ENCODE peak calls at places on chromosomes 3 and 15, in six cellular contexts. X is kidney, R is HepG2, T is uterus, I is colonic mucosa, A is cardiac muscle cell. S is an unnamed sample. For H3K4me1, the result is how much of the 10 kb centered on the place peaks cover.

GRCh38 chr15:59174846-59175831 is 31.5 kb upstream of the LDHAL6B start:
- DNase-seq in T (peak), A (peak), I (peak), X (no peak), R (peak), S (peak)

GRCh38 chr3:102200126-102200525 is 234.7 kb upstream of the ZPLD1 start:
- DNase-seq in A (no peak), X (no peak), I (no peak), T (no peak), R (no peak), S (no peak)

GRCh38 chr3:24242012-24242698 is 252.5 kb downstream of the THRB start:
- DNase-seq in I (no peak), R (no peak), T (no peak), A (peak), X (no peak), S (no peak)

GRCh38 chr3:157026091-157026490 is 133.9 kb downstream of the CCNL1 start:
- DNase-seq in I (no peak), A (no peak), R (no peak), T (no peak), X (peak), S (no peak)

GRCh38 chr15:100033140-100033857 is 300.1 kb upstream of the LYSMD4 start:
- DNase-seq in A (peak), T (no peak), R (no peak), I (no peak), X (no peak), S (no peak)

GRCh38 chr15:37872661-37873060 is 61.8 kb upstream of the TMCO5A start:
- DNase-seq in X (peak), I (no peak), A (no peak), R (no peak), T (no peak), S (no peak)

GRCh38 chr15:67685008-67685599 is 140.2 kb upstream of the SKOR1 start:
- DNase-seq in A (peak), R (peak), T (no peak), I (no peak), X (no peak), S (no peak)

GRCh38 chr3:134366221-134366927 is 7.9 kb downstream of the AMOTL2 start:
- DNase-seq in I (peak), A (no peak), R (no peak), X (peak), T (no peak), S (no peak)

GRCh38 chr3:192917258-192917507 is 473 bp downstream of the MB21D2 start:
- DNase-seq in T (no peak), R (no peak), A (no peak), I (no peak), X (no peak), S (no peak)

GRCh38 chr3:21825684-21826083 is 74.7 kb upstream of the ZNF385D start:
- DNase-seq in X (no peak), A (no peak), T (no peak), I (no peak), R (no peak), S (no peak)

GRCh38 chr3:55482496-55483195 is 4.5 kb downstream of the WNT5A start:
- DNase-seq in I (peak), T (peak), X (peak), R (no peak), A (no peak), S (no peak)

GRCh38 chr15:100559330-100559729 is 30.6 kb upstream of the CERS3 start:
- DNase-seq in A (peak), R (peak), X (no peak), I (peak), T (no peak), S (peak)

GRCh38 chr15:88187195-88187594 is 69.3 kb downstream of the NTRK3 start:
- DNase-seq in I (no peak), A (peak), R (no peak), T (no peak), X (no peak), S (no peak)

GRCh38 chr3:124707667-124708066 is 22.6 kb upstream of the UMPS start:
- DNase-seq in T (no peak), R (no peak), A (peak), X (no peak), I (no peak), S (no peak)

GRCh38 chr3:160950542-160950941 is 154.6 kb downstream of the B3GALNT1 start:
- DNase-seq in R (no peak), X (no peak), T (no peak), A (no peak), I (no peak), S (no peak)

GRCh38 chr3:123071146-123071545 is 4.3 kb downstream of the PDIA5 start:
- DNase-seq in I (no peak), A (peak), R (peak), T (no peak), X (no peak), S (no peak)

GRCh38 chr3:39980781-39981180 is 171.4 kb downstream of the MYRIP start:
- DNase-seq in R (no peak), A (no peak), I (no peak), T (no peak), X (no peak), S (no peak)

GRCh38 chr3:107816082-107816481 is 274.7 kb downstream of the CD47 start:
- DNase-seq in R (no peak), I (no peak), T (peak), X (no peak), A (no peak), S (no peak)

GRCh38 chr15:75517233-75517632 is 61.9 kb downstream of the PTPN9 start:
- DNase-seq in T (no peak), A (no peak), I (no peak), X (no peak), R (no peak), S (no peak)

GRCh38 chr3:191269289-191270085 is 59.7 kb upstream of the CCDC50 start:
- DNase-seq in A (no peak), I (no peak), R (no peak), T (no peak), X (peak), S (no peak)

GRCh38 chr3:75265897-75266296 is 398.2 kb upstream of the FRG2C start:
- DNase-seq in I (no peak), R (no peak), T (no peak), X (no peak), A (no peak), S (no peak)

GRCh38 chr3:111072016-111072891 is 638 bp downstream of the NECTIN3 start:
- DNase-seq in T (peak), A (peak), I (peak), R (peak), X (peak), S (peak)

GRCh38 chr3:107942244-107942643 is 148.6 kb downstream of the CD47 start:
- DNase-seq in A (no peak), I (no peak), T (no peak), X (no peak), R (no peak), S (no peak)

GRCh38 chr3:162517110-162517509 is 1020.5 kb downstream of the OTOL1 start:
- DNase-seq in R (no peak), T (no peak), I (no peak), X (no peak), A (peak), S (no peak)

GRCh38 chr3:120357807-120358206 is 8.7 kb upstream of the LRRC58 start:
- DNase-seq in A (no peak), X (no peak), T (no peak), I (no peak), R (no peak), S (no peak)

GRCh38 chr15:57280464-57280863 is 95.8 kb upstream of the CGNL1 start:
- DNase-seq in A (no peak), I (no peak), T (no peak), R (no peak), X (no peak), S (no peak)

GRCh38 chr15:65868546-65869126 is 655 bp upstream of the RAB11A start:
- DNase-seq in T (no peak), X (no peak), R (no peak), A (no peak), I (no peak), S (no peak)

GRCh38 chr15:78457101-78457500 is 19.1 kb downstream of the IREB2 start:
- DNase-seq in R (no peak), X (no peak), T (no peak), I (no peak), A (peak), S (no peak)

GRCh38 chr3:52782412-52783210 is 5.2 kb downstream of the ITIH1 start:
- DNase-seq in R (no peak), X (no peak), A (no peak), T (peak), I (no peak), S (no peak)

GRCh38 chr15:68652141-68652540 is 73.3 kb downstream of the CORO2B start:
- DNase-seq in I (no peak), X (no peak), R (no peak), A (no peak), T (no peak), S (no peak)

GRCh38 chr15:28936081-28936480 is 50.3 kb downstream of the APBA2 start:
- DNase-seq in T (no peak), R (no peak), X (peak), I (no peak), A (no peak), S (no peak)

GRCh38 chr15:67176195-67176971 is 78.1 kb downstream of the AAGAB start:
- DNase-seq in T (no peak), I (no peak), X (no peak), R (no peak), A (no peak), S (no peak)

GRCh38 chr15:83065431-83065830 is 1.6 kb downstream of the BTBD1 start:
- DNase-seq in I (no peak), A (no peak), T (no peak), X (no peak), R (no peak), S (no peak)

GRCh38 chr3:8994226-8994625 is 31.0 kb upstream of the RAD18 start:
- DNase-seq in A (no peak), T (no peak), I (no peak), X (no peak), R (no peak), S (no peak)

GRCh38 chr3:8997151-8997550 is 33.9 kb upstream of the RAD18 start:
- DNase-seq in T (no peak), A (no peak), R (no peak), I (no peak), X (no peak), S (no peak)

GRCh38 chr3:8996216-8996615 is 32.9 kb upstream of the RAD18 start:
- DNase-seq in A (no peak), I (no peak), R (no peak), X (no peak), T (no peak), S (no peak)

GRCh38 chr3:9000041-9000440 is 36.8 kb upstream of the RAD18 start:
- DNase-seq in X (no peak), I (no peak), T (no peak), A (no peak), R (no peak), S (no peak)

GRCh38 chr3:8996681-8997121 is 33.4 kb upstream of the RAD18 start:
- DNase-seq in R (peak), A (peak), I (no peak), X (no peak), T (peak), S (peak)
- H3K4me1 ChIP-seq in R (under half), A (under half), I (under half), X (under half), T (under half), S (under half)

DNA sequence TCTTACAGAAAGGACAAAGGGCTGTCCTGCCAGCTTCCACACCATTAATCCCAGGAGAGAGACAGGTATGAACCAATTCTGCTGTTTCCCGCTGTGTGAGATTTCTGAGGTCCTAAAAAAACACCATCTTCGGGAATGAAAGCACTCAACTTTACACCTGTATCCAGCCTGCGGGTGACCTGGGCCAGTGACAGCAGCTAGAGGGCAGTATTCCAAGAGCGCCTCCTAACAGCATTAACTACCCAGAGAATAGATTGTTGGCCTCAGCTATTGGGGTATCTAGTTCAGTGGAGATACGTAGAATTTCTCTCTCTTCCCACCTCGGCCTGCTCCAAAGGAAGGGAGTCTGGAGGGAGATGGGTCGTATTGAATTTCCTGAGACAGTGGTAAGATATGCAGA is 55.1 kb downstream of the WDR76 start:
- DNase-seq in R (no peak), X (no peak), T (no peak), A (peak), I (no peak), S (no peak)
- TF ChIP-seq CTCF in R (peak), X (peak), T (no peak), A (peak), I (peak), S (no peak)

GRCh38 chr3:179962617-179963387 is 73.9 kb downstream of the PEX5L start:
- DNase-seq in A (no peak), R (no peak), X (no peak), T (no peak), I (no peak), S (no peak)

GRCh38 chr3:179964867-179965266 is 71.9 kb downstream of the PEX5L start:
- DNase-seq in X (no peak), A (no peak), R (no peak), I (no peak), T (no peak), S (no peak)

GRCh38 chr3:179958143-179958542 is 78.6 kb downstream of the PEX5L start:
- DNase-seq in R (no peak), I (no peak), T (no peak), A (no peak), X (no peak), S (no peak)

GRCh38 chr3:179958759-179959158 is 78.0 kb downstream of the PEX5L start:
- DNase-seq in I (no peak), R (no peak), T (no peak), A (no peak), X (no peak), S (no peak)

GRCh38 chr3:179961081-179962078 is 75.4 kb downstream of the PEX5L start:
- DNase-seq in R (no peak), A (no peak), T (no peak), X (no peak), I (no peak), S (no peak)
- H3K4me1 ChIP-seq in R (under half), A (under half), T (under half), X (under half), I (under half), S (under half)

GRCh38 chr15:90101969-90102890 is at the start of gene IDH2:
- DNase-seq in A (peak), T (peak), I (peak), R (peak), X (peak), S (peak)
- TF ChIP-seq CTCF in A (no peak), T (no peak), I (no peak), R (no peak), X (no peak), S (peak)

GRCh38 chr15:85475711-85476110 is 95.3 kb downstream of the AKAP13 start:
- DNase-seq in I (no peak), T (no peak), A (no peak), X (no peak), R (no peak), S (no peak)
- H3K4me1 ChIP-seq in I (under half), T (under half), A (under half), X (under half), R (under half), S (under half)

GRCh38 chr3:15429080-15429479 is 1.7 kb downstream of the EAF1 start:
- DNase-seq in T (no peak), X (no peak), R (no peak), I (no peak), A (no peak), S (no peak)

GRCh38 chr3:15428539-15428938 is 1.1 kb downstream of the EAF1 start:
- DNase-seq in A (peak), R (no peak), T (no peak), I (no peak), X (no peak), S (no peak)

GRCh38 chr3:15427981-15428380 is 583 bp downstream of the EAF1 start:
- DNase-seq in T (no peak), R (peak), I (peak), X (no peak), A (no peak), S (no peak)

GRCh38 chr3:15426579-15427118 is 695 bp downstream of the METTL6 start:
- DNase-seq in X (no peak), R (no peak), A (no peak), I (no peak), T (no peak), S (no peak)

DNA sequence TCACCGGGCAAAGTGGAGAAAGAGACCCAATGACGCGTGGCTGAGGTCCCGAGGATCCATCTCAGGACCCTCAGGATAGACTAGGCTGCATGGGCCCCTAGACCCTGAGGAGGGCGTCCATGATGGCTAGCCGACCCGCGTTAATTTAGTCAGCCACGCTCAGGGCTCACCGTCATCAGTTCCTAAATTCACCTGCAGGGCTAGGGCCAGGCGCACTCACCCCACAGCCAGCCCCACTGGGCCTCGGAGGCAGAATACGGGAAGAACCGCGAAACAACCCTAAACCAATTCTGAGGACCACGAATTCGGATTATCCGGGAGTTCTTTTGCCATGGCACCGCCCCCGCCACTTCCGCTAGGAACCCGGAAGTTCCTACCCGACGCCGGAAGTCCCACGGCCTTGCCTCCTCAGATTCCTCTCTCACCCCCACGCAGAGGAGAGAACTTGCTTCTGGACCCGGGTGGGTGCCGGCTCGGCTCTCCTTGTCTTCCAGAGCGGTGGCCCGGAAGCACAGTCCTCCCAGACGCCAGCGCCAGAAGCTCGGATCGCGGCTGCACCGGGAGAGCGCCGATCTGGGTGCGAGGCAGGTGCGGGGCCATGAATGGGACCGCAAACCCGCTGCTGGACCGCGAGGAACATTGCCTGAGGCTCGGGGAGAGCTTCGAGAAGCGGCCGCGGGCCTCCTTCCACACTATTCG is at the start of the genes EAF1 and METTL6:
- DNase-seq in T (peak), I (peak), A (peak), R (peak), X (peak), S (peak)
- TF ChIP-seq CTCF in T (no peak), I (no peak), A (peak), R (no peak), X (peak), S (peak)

GRCh38 chr15:98765610-98766009 is 117.3 kb downstream of the IGF1R start:
- DNase-seq in X (no peak), I (no peak), A (no peak), T (no peak), R (no peak), S (no peak)
- H3K4me1 ChIP-seq in X (under half), I (under half), A (under half), T (under half), R (under half), S (under half)

GRCh38 chr15:71572452-71573053 is 237.8 kb upstream of the NR2E3 start:
- DNase-seq in A (no peak), X (no peak), R (no peak), I (no peak), T (peak), S (no peak)
- TF ChIP-seq CTCF in A (peak), X (no peak), R (no peak), I (no peak), T (no peak), S (no peak)